ENCODE peak calls at places on chromosomes 13 and 19, in seven cellular contexts. V, M, G, D, K, S and Q are unnamed samples.

GRCh38 chr13:40031031-40031430 is 375.6 kb downstream of the COG6 start:
- DNase-seq in V (no peak), G (peak; percentile 68), M (no peak), S (no peak), D (no peak), K (no peak), Q (peak; percentile 76)

GRCh38 chr13:42405665-42406390 is 133.9 kb downstream of the AKAP11 start:
- DNase-seq in V (no peak), G (peak; percentile 16), M (no peak), D (no peak), S (peak; percentile 1), K (no peak), Q (peak; percentile 24)

GRCh38 chr19:30799854-30800755 is 427.9 kb downstream of the ZNF536 start:
- DNase-seq in M (peak; percentile 24), D (peak; percentile 59), S (no peak), G (peak; percentile 2), K (no peak), V (no peak), Q (no peak)

GRCh38 chr13:99335603-99336002 is 28.4 kb upstream of the GPR183 start:
- DNase-seq in V (no peak), S (no peak), G (no peak), K (no peak), D (no peak), M (no peak), Q (no peak)

GRCh38 chr13:98371624-98372023 is 194.6 kb upstream of the RNF113B start:
- DNase-seq in K (no peak), V (no peak), G (no peak), S (no peak), D (no peak), M (no peak), Q (no peak)

GRCh38 chr19:6222884-6223283 is 56.9 kb downstream of the MLLT1 start:
- DNase-seq in M (no peak), D (no peak), K (no peak), S (no peak), G (no peak), V (no peak), Q (no peak)

GRCh38 chr13:103224804-103225203 is 158.6 kb upstream of the SLC10A2 start:
- DNase-seq in K (no peak), V (no peak), M (no peak), S (no peak), G (no peak), D (no peak), Q (no peak)

GRCh38 chr13:47337781-47338507 is 441.1 kb upstream of the HTR2A start:
- DNase-seq in S (peak; percentile 80), G (peak; percentile 79), M (no peak), K (no peak), V (no peak), D (peak; percentile 34), Q (peak; percentile 58)

GRCh38 chr19:41427647-41428480 is 690 bp upstream of the B3GNT8 start:
- DNase-seq in D (peak; percentile 66), G (peak; percentile 22), S (no peak), M (no peak), K (peak; percentile 34), V (no peak), Q (no peak)

GRCh38 chr19:18590273-18591272 is 2.0 kb downstream of the REX1BD start:
- DNase-seq in V (no peak), K (no peak), D (peak; percentile 98), S (no peak), M (peak; percentile 86), G (no peak), Q (peak; percentile 61)

GRCh38 chr19:17339088-17339741 is 1.9 kb downstream of the GTPBP3 start:
- DNase-seq in D (peak; percentile 35), M (no peak), K (no peak), S (no peak), V (no peak), G (no peak), Q (no peak)

GRCh38 chr19:48203227-48203793 is 32.8 kb downstream of the ZSWIM9 start:
- DNase-seq in D (no peak), K (no peak), V (no peak), G (no peak), M (no peak), S (no peak), Q (no peak)

GRCh38 chr13:111153977-111154332 is 38.8 kb downstream of the ARHGEF7 start:
- DNase-seq in G (no peak), K (peak; percentile 26), S (no peak), M (peak; percentile 22), V (no peak), D (no peak), Q (no peak)

GRCh38 chr19:6424190-6424938 is at the start of gene KHSRP:
- DNase-seq in V (no peak), S (no peak), K (peak; percentile 29), G (no peak), D (peak; percentile 47), M (peak; percentile 11), Q (no peak)

GRCh38 chr13:28623782-28624706 is 34.9 kb upstream of the POMP start:
- DNase-seq in M (no peak), S (no peak), V (no peak), G (no peak), K (no peak), D (no peak), Q (peak; percentile 14)

GRCh38 chr13:105847532-105848295 is 687.7 kb downstream of the EFNB2 start:
- DNase-seq in K (no peak), D (no peak), M (no peak), V (peak; percentile 71), S (no peak), G (no peak), Q (peak; percentile 3)

GRCh38 chr19:19538767-19539166 is 702 bp downstream of the CILP2 start:
- DNase-seq in G (no peak), K (no peak), S (no peak), D (no peak), M (no peak), V (no peak), Q (no peak)

GRCh38 chr13:113544071-113544891 is 40.3 kb upstream of the TFDP1 start:
- DNase-seq in V (no peak), S (no peak), M (no peak), G (no peak), D (peak; percentile 83), K (no peak), Q (no peak)

GRCh38 chr19:39413269-39413902 is 917 bp downstream of the PLEKHG2 start:
- DNase-seq in V (peak; percentile 58), G (peak; percentile 59), M (no peak), S (no peak), D (peak; percentile 85), K (no peak), Q (peak; percentile 72)

GRCh38 chr19:20664917-20665781 is 3.8 kb upstream of the ZNF626 start:
- DNase-seq in M (peak; percentile 44), D (no peak), V (no peak), S (no peak), K (no peak), G (peak; percentile 10), Q (peak; percentile 3)